ENCODE peak calls at places on chromosomes 3 and 15, in eight cellular contexts. One of them, this sample, is unnamed.

GRCh38 chr15:29997499-29997898 is 85.3 kb upstream of the GOLGA8J start:
- DNase-seq in upper lobe of left lung: no peak
- DNase-seq in IMR-90: no peak
- DNase-seq in endothelial cell of umbilical vein: no peak
- DNase-seq in HepG2: no peak
- DNase-seq in transverse colon: no peak
- DNase-seq in sigmoid colon: no peak
- DNase-seq in A549: no peak
- DNase-seq in this sample: no peak

GRCh38 chr3:135868801-135869200 is 96.7 kb upstream of the PPP2R3A start:
- DNase-seq in upper lobe of left lung: no peak
- DNase-seq in IMR-90: no peak
- DNase-seq in endothelial cell of umbilical vein: no peak
- DNase-seq in HepG2: no peak
- DNase-seq in transverse colon: no peak
- DNase-seq in sigmoid colon: no peak
- DNase-seq in A549: no peak
- DNase-seq in this sample: no peak

GRCh38 chr15:69983696-69984265 is 113.9 kb downstream of the TLE3 start:
- DNase-seq in upper lobe of left lung: no peak
- DNase-seq in IMR-90: no peak
- DNase-seq in endothelial cell of umbilical vein: no peak
- DNase-seq in HepG2: no peak
- DNase-seq in transverse colon: no peak
- DNase-seq in sigmoid colon: no peak
- DNase-seq in A549: peak; percentile 15
- DNase-seq in this sample: no peak

GRCh38 chr3:171462224-171462623 is 2.0 kb upstream of the TNIK start:
- DNase-seq in upper lobe of left lung: no peak
- DNase-seq in IMR-90: no peak
- DNase-seq in endothelial cell of umbilical vein: no peak
- DNase-seq in HepG2: no peak
- DNase-seq in transverse colon: no peak
- DNase-seq in sigmoid colon: no peak
- DNase-seq in A549: no peak
- DNase-seq in this sample: no peak

GRCh38 chr3:161859870-161860450 is 363.4 kb downstream of the OTOL1 start:
- DNase-seq in upper lobe of left lung: no peak
- DNase-seq in IMR-90: no peak
- DNase-seq in endothelial cell of umbilical vein: no peak
- DNase-seq in HepG2: no peak
- DNase-seq in transverse colon: no peak
- DNase-seq in sigmoid colon: no peak
- DNase-seq in A549: no peak
- DNase-seq in this sample: no peak

GRCh38 chr3:10635446-10636076 is 130.2 kb upstream of the ATP2B2 start:
- DNase-seq in upper lobe of left lung: no peak
- DNase-seq in IMR-90: no peak
- DNase-seq in endothelial cell of umbilical vein: no peak
- DNase-seq in HepG2: no peak
- DNase-seq in transverse colon: no peak
- DNase-seq in sigmoid colon: no peak
- DNase-seq in A549: no peak
- DNase-seq in this sample: no peak

GRCh38 chr15:65558336-65558735 is 28.1 kb downstream of the HACD3 start:
- DNase-seq in upper lobe of left lung: no peak
- DNase-seq in IMR-90: peak; percentile 86
- DNase-seq in endothelial cell of umbilical vein: no peak
- DNase-seq in HepG2: no peak
- DNase-seq in transverse colon: no peak
- DNase-seq in sigmoid colon: no peak
- DNase-seq in A549: no peak
- DNase-seq in this sample: no peak

GRCh38 chr3:50100956-50101845 is 12.5 kb downstream of the RBM5 start:
- DNase-seq in upper lobe of left lung: no peak
- DNase-seq in IMR-90: peak; percentile 66
- DNase-seq in endothelial cell of umbilical vein: no peak
- DNase-seq in HepG2: no peak
- DNase-seq in transverse colon: no peak
- DNase-seq in sigmoid colon: no peak
- DNase-seq in A549: no peak
- DNase-seq in this sample: no peak

GRCh38 chr3:49104427-49105291 is at the start of gene QARS1:
- DNase-seq in upper lobe of left lung: peak; percentile 95
- DNase-seq in IMR-90: peak; percentile 88
- DNase-seq in endothelial cell of umbilical vein: peak; percentile 94
- DNase-seq in HepG2: peak; percentile 94
- DNase-seq in transverse colon: peak; percentile 96
- DNase-seq in sigmoid colon: peak; percentile 97
- DNase-seq in A549: peak; percentile 84
- DNase-seq in this sample: peak; percentile 93

GRCh38 chr3:184336484-184337230 is 743 bp upstream of the FAM131A start:
- DNase-seq in upper lobe of left lung: no peak
- DNase-seq in IMR-90: peak; percentile 65
- DNase-seq in endothelial cell of umbilical vein: peak; percentile 66
- DNase-seq in HepG2: peak; percentile 62
- DNase-seq in transverse colon: peak; percentile 60
- DNase-seq in sigmoid colon: peak; percentile 74
- DNase-seq in A549: peak; percentile 56
- DNase-seq in this sample: no peak

GRCh38 chr15:83919319-83919830 is 265.5 kb downstream of the ADAMTSL3 start:
- DNase-seq in upper lobe of left lung: no peak
- DNase-seq in IMR-90: no peak
- DNase-seq in endothelial cell of umbilical vein: no peak
- DNase-seq in HepG2: no peak
- DNase-seq in transverse colon: no peak
- DNase-seq in sigmoid colon: no peak
- DNase-seq in A549: no peak
- DNase-seq in this sample: no peak

GRCh38 chr15:48388017-48388936 is 57.0 kb downstream of the DUT start:
- DNase-seq in upper lobe of left lung: no peak
- DNase-seq in IMR-90: peak; percentile 37
- DNase-seq in endothelial cell of umbilical vein: no peak
- DNase-seq in HepG2: no peak
- DNase-seq in transverse colon: no peak
- DNase-seq in sigmoid colon: no peak
- DNase-seq in A549: no peak
- DNase-seq in this sample: no peak

GRCh38 chr15:100592898-100593297 is 9.1 kb downstream of the LINS1 start:
- DNase-seq in upper lobe of left lung: no peak
- DNase-seq in IMR-90: peak; percentile 71
- DNase-seq in endothelial cell of umbilical vein: no peak
- DNase-seq in HepG2: no peak
- DNase-seq in transverse colon: no peak
- DNase-seq in sigmoid colon: no peak
- DNase-seq in A549: no peak
- DNase-seq in this sample: no peak

GRCh38 chr15:78368671-78369070 is 28.5 kb downstream of the CRABP1 start:
- DNase-seq in upper lobe of left lung: no peak
- DNase-seq in IMR-90: no peak
- DNase-seq in endothelial cell of umbilical vein: no peak
- DNase-seq in HepG2: no peak
- DNase-seq in transverse colon: no peak
- DNase-seq in sigmoid colon: no peak
- DNase-seq in A549: no peak
- DNase-seq in this sample: no peak

GRCh38 chr15:101062471-101063171 is 143.5 kb downstream of the LRRK1 start:
- DNase-seq in upper lobe of left lung: no peak
- DNase-seq in IMR-90: no peak
- DNase-seq in endothelial cell of umbilical vein: no peak
- DNase-seq in HepG2: no peak
- DNase-seq in transverse colon: peak; percentile 18
- DNase-seq in sigmoid colon: peak; percentile 42
- DNase-seq in A549: no peak
- DNase-seq in this sample: no peak

GRCh38 chr15:101314726-101315125 is 19.7 kb upstream of the SNRPA1 start:
- DNase-seq in upper lobe of left lung: no peak
- DNase-seq in IMR-90: no peak
- DNase-seq in endothelial cell of umbilical vein: no peak
- DNase-seq in HepG2: no peak
- DNase-seq in transverse colon: no peak
- DNase-seq in sigmoid colon: no peak
- DNase-seq in A549: no peak
- DNase-seq in this sample: no peak

GRCh38 chr15:85621096-85621495 is 173.6 kb downstream of the KLHL25 start:
- DNase-seq in upper lobe of left lung: no peak
- DNase-seq in IMR-90: no peak
- DNase-seq in endothelial cell of umbilical vein: no peak
- DNase-seq in HepG2: no peak
- DNase-seq in transverse colon: no peak
- DNase-seq in sigmoid colon: no peak
- DNase-seq in A549: no peak
- DNase-seq in this sample: no peak

GRCh38 chr3:121769246-121769645 is 19.7 kb upstream of the GOLGB1 start:
- DNase-seq in upper lobe of left lung: no peak
- DNase-seq in IMR-90: no peak
- DNase-seq in endothelial cell of umbilical vein: no peak
- DNase-seq in HepG2: no peak
- DNase-seq in transverse colon: no peak
- DNase-seq in sigmoid colon: no peak
- DNase-seq in A549: no peak
- DNase-seq in this sample: no peak
- TF ChIP-seq POLR2A in upper lobe of left lung: no peak
- TF ChIP-seq POLR2A in IMR-90: no peak
- TF ChIP-seq POLR2A in endothelial cell of umbilical vein: no peak
- TF ChIP-seq POLR2A in HepG2: no peak
- TF ChIP-seq POLR2A in transverse colon: no peak
- TF ChIP-seq POLR2A in sigmoid colon: no peak
- TF ChIP-seq POLR2A in A549: no peak
- TF ChIP-seq POLR2A in this sample: no peak

GRCh38 chr3:18445421-18446066 is 20.4 kb upstream of the SATB1 start:
- DNase-seq in upper lobe of left lung: no peak
- DNase-seq in IMR-90: no peak
- DNase-seq in endothelial cell of umbilical vein: no peak
- DNase-seq in HepG2: no peak
- DNase-seq in transverse colon: peak; percentile 35
- DNase-seq in sigmoid colon: peak; percentile 63
- DNase-seq in A549: no peak
- DNase-seq in this sample: no peak
- TF ChIP-seq CTCF in upper lobe of left lung: no peak
- TF ChIP-seq CTCF in IMR-90: no peak
- TF ChIP-seq CTCF in endothelial cell of umbilical vein: no peak
- TF ChIP-seq CTCF in HepG2: no peak
- TF ChIP-seq CTCF in transverse colon: peak; percentile 35
- TF ChIP-seq CTCF in sigmoid colon: no peak
- TF ChIP-seq CTCF in A549: no peak
- TF ChIP-seq CTCF in this sample: no peak

GRCh38 chr15:40061212-40061901 is 22.4 kb upstream of the SRP14 start:
- DNase-seq in upper lobe of left lung: no peak
- DNase-seq in IMR-90: no peak
- DNase-seq in endothelial cell of umbilical vein: no peak
- DNase-seq in HepG2: no peak
- DNase-seq in transverse colon: no peak
- DNase-seq in sigmoid colon: peak; percentile 29
- DNase-seq in A549: no peak
- DNase-seq in this sample: no peak

GRCh38 chr15:40062816-40063562 is 24.0 kb upstream of the SRP14 start:
- DNase-seq in upper lobe of left lung: no peak
- DNase-seq in IMR-90: no peak
- DNase-seq in endothelial cell of umbilical vein: no peak
- DNase-seq in HepG2: no peak
- DNase-seq in transverse colon: no peak
- DNase-seq in sigmoid colon: no peak
- DNase-seq in A549: no peak
- DNase-seq in this sample: no peak

GRCh38 chr15:40058476-40059140 is 19.6 kb upstream of the SRP14 start:
- DNase-seq in upper lobe of left lung: no peak
- DNase-seq in IMR-90: peak; percentile 76
- DNase-seq in endothelial cell of umbilical vein: no peak
- DNase-seq in HepG2: no peak
- DNase-seq in transverse colon: no peak
- DNase-seq in sigmoid colon: peak; percentile 57
- DNase-seq in A549: no peak
- DNase-seq in this sample: no peak

GRCh38 chr15:40059821-40060220 is 20.8 kb upstream of the SRP14 start:
- DNase-seq in upper lobe of left lung: no peak
- DNase-seq in IMR-90: no peak
- DNase-seq in endothelial cell of umbilical vein: no peak
- DNase-seq in HepG2: no peak
- DNase-seq in transverse colon: no peak
- DNase-seq in sigmoid colon: peak; percentile 36
- DNase-seq in A549: no peak
- DNase-seq in this sample: no peak

GRCh38 chr15:40060241-40060961 is 21.4 kb upstream of the SRP14 start:
- DNase-seq in upper lobe of left lung: no peak
- DNase-seq in IMR-90: no peak
- DNase-seq in endothelial cell of umbilical vein: no peak
- DNase-seq in HepG2: no peak
- DNase-seq in transverse colon: no peak
- DNase-seq in sigmoid colon: no peak
- DNase-seq in A549: no peak
- DNase-seq in this sample: no peak
- H3K4me1 ChIP-seq in upper lobe of left lung: peaks cover 2% of the 10 kb centered on the region
- H3K4me1 ChIP-seq in IMR-90: peaks cover 29% of the 10 kb centered on the region
- H3K4me1 ChIP-seq in endothelial cell of umbilical vein: peaks cover 15% of the 10 kb centered on the region
- H3K4me1 ChIP-seq in HepG2: peaks cover 15% of the 10 kb centered on the region
- H3K4me1 ChIP-seq in transverse colon: peaks cover 14% of the 10 kb centered on the region
- H3K4me1 ChIP-seq in sigmoid colon: no peaks in the 10 kb centered on the region
- H3K4me1 ChIP-seq in A549: peaks cover 25% of the 10 kb centered on the region
- H3K4me1 ChIP-seq in this sample: peaks cover 9% of the 10 kb centered on the region

GRCh38 chr3:23620044-23620443 is 185.7 kb upstream of the UBE2E1 start:
- DNase-seq in upper lobe of left lung: no peak
- DNase-seq in IMR-90: no peak
- DNase-seq in endothelial cell of umbilical vein: no peak
- DNase-seq in HepG2: no peak
- DNase-seq in transverse colon: peak; percentile 26
- DNase-seq in sigmoid colon: no peak
- DNase-seq in A549: no peak
- DNase-seq in this sample: no peak

GRCh38 chr3:23626442-23626841 is 179.3 kb upstream of the UBE2E1 start:
- DNase-seq in upper lobe of left lung: no peak
- DNase-seq in IMR-90: no peak
- DNase-seq in endothelial cell of umbilical vein: no peak
- DNase-seq in HepG2: no peak
- DNase-seq in transverse colon: no peak
- DNase-seq in sigmoid colon: no peak
- DNase-seq in A549: no peak
- DNase-seq in this sample: no peak

GRCh38 chr3:23620616-23621015 is 185.1 kb upstream of the UBE2E1 start:
- DNase-seq in upper lobe of left lung: no peak
- DNase-seq in IMR-90: no peak
- DNase-seq in endothelial cell of umbilical vein: no peak
- DNase-seq in HepG2: no peak
- DNase-seq in transverse colon: no peak
- DNase-seq in sigmoid colon: no peak
- DNase-seq in A549: no peak
- DNase-seq in this sample: no peak

GRCh38 chr3:23624305-23624704 is 181.4 kb upstream of the UBE2E1 start:
- DNase-seq in upper lobe of left lung: no peak
- DNase-seq in IMR-90: peak; percentile 18
- DNase-seq in endothelial cell of umbilical vein: no peak
- DNase-seq in HepG2: no peak
- DNase-seq in transverse colon: no peak
- DNase-seq in sigmoid colon: no peak
- DNase-seq in A549: no peak
- DNase-seq in this sample: no peak

DNA sequence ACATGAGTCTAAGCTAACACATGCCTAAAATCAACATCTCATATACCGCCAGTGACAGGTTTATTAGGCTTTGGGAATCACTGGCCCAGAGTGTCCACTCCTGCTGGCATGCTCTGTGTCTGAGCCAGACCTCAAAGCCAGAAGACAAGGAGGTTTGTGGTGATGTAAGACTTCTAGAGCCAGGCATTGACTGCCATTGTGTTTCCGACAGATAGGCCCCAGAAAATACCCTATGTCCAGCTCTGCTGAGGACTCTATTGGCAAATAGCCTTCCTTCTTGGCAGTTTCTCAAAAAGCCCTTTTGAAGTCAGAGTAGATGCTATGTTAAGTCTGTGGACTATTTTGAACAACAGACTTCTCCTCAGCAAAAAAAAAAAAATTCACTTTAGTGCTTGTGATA is 181.9 kb upstream of the UBE2E1 start:
- DNase-seq in upper lobe of left lung: no peak
- DNase-seq in IMR-90: peak; percentile 15
- DNase-seq in endothelial cell of umbilical vein: no peak
- DNase-seq in HepG2: no peak
- DNase-seq in transverse colon: no peak
- DNase-seq in sigmoid colon: no peak
- DNase-seq in A549: no peak
- DNase-seq in this sample: no peak
- TF ChIP-seq POLR2A in upper lobe of left lung: no peak
- TF ChIP-seq POLR2A in IMR-90: no peak
- TF ChIP-seq POLR2A in endothelial cell of umbilical vein: no peak
- TF ChIP-seq POLR2A in HepG2: no peak
- TF ChIP-seq POLR2A in transverse colon: no peak
- TF ChIP-seq POLR2A in sigmoid colon: no peak
- TF ChIP-seq POLR2A in A549: no peak
- TF ChIP-seq POLR2A in this sample: no peak

This sample was measured in breast epithelium.